ENCODE peak calls at places on chromosomes 2 and 18, in eight cellular contexts. One of them, this sample, is unnamed.

GRCh38 chr2:56133931-56134629 is 49.7 kb upstream of the CCDC85A start:
- DNase-seq in NB4: no peak
- DNase-seq in brain microvascular endothelial cell: no peak
- DNase-seq in cardiac fibroblast: no peak
- DNase-seq in BJ: no peak
- DNase-seq in body of pancreas: no peak
- DNase-seq in esophagus muscularis mucosa: no peak
- DNase-seq in WTC11: no peak
- DNase-seq in this sample: no peak

GRCh38 chr2:238950551-238950950 is 102.7 kb downstream of the TWIST2 start:
- DNase-seq in NB4: no peak
- DNase-seq in brain microvascular endothelial cell: no peak
- DNase-seq in cardiac fibroblast: no peak
- DNase-seq in BJ: no peak
- DNase-seq in body of pancreas: no peak
- DNase-seq in esophagus muscularis mucosa: peak
- DNase-seq in WTC11: no peak
- DNase-seq in this sample: no peak

GRCh38 chr2:62149708-62150107 is 46.2 kb upstream of the B3GNT2 start:
- DNase-seq in NB4: peak
- DNase-seq in brain microvascular endothelial cell: peak
- DNase-seq in cardiac fibroblast: peak
- DNase-seq in BJ: peak
- DNase-seq in body of pancreas: no peak
- DNase-seq in esophagus muscularis mucosa: no peak
- DNase-seq in WTC11: no peak
- DNase-seq in this sample: no peak

GRCh38 chr2:26018184-26018716 is 15.6 kb upstream of the RAB10 start:
- DNase-seq in NB4: peak
- DNase-seq in brain microvascular endothelial cell: peak
- DNase-seq in cardiac fibroblast: peak
- DNase-seq in BJ: peak
- DNase-seq in body of pancreas: peak
- DNase-seq in esophagus muscularis mucosa: no peak
- DNase-seq in WTC11: peak
- DNase-seq in this sample: no peak

GRCh38 chr2:197079832-197080555 is 153.5 kb upstream of the PGAP1 start:
- DNase-seq in NB4: no peak
- DNase-seq in brain microvascular endothelial cell: no peak
- DNase-seq in cardiac fibroblast: no peak
- DNase-seq in BJ: no peak
- DNase-seq in body of pancreas: no peak
- DNase-seq in esophagus muscularis mucosa: no peak
- DNase-seq in WTC11: no peak
- DNase-seq in this sample: no peak

GRCh38 chr2:167832840-167833239 is 414.6 kb downstream of the STK39 start:
- DNase-seq in NB4: no peak
- DNase-seq in brain microvascular endothelial cell: no peak
- DNase-seq in cardiac fibroblast: no peak
- DNase-seq in BJ: no peak
- DNase-seq in body of pancreas: no peak
- DNase-seq in esophagus muscularis mucosa: no peak
- DNase-seq in WTC11: no peak
- DNase-seq in this sample: no peak

GRCh38 chr18:6431659-6432318 is 17.1 kb upstream of the L3MBTL4 start:
- DNase-seq in NB4: no peak
- DNase-seq in brain microvascular endothelial cell: no peak
- DNase-seq in cardiac fibroblast: no peak
- DNase-seq in BJ: no peak
- DNase-seq in body of pancreas: no peak
- DNase-seq in esophagus muscularis mucosa: peak
- DNase-seq in WTC11: no peak
- DNase-seq in this sample: no peak

GRCh38 chr2:218694405-218695145 is 16.1 kb upstream of the TTLL4 start:
- DNase-seq in NB4: no peak
- DNase-seq in brain microvascular endothelial cell: peak
- DNase-seq in cardiac fibroblast: no peak
- DNase-seq in BJ: no peak
- DNase-seq in body of pancreas: no peak
- DNase-seq in esophagus muscularis mucosa: no peak
- DNase-seq in WTC11: no peak
- DNase-seq in this sample: no peak

GRCh38 chr2:108612514-108613183 is 78.4 kb downstream of the LIMS1 start:
- DNase-seq in NB4: no peak
- DNase-seq in brain microvascular endothelial cell: no peak
- DNase-seq in cardiac fibroblast: no peak
- DNase-seq in BJ: no peak
- DNase-seq in body of pancreas: no peak
- DNase-seq in esophagus muscularis mucosa: no peak
- DNase-seq in WTC11: no peak
- DNase-seq in this sample: peak

GRCh38 chr2:147756103-147756502 is 88.7 kb upstream of the ACVR2A start:
- DNase-seq in NB4: no peak
- DNase-seq in brain microvascular endothelial cell: no peak
- DNase-seq in cardiac fibroblast: no peak
- DNase-seq in BJ: no peak
- DNase-seq in body of pancreas: no peak
- DNase-seq in esophagus muscularis mucosa: no peak
- DNase-seq in WTC11: peak
- DNase-seq in this sample: no peak

GRCh38 chr2:45289997-45290673 is 280.9 kb upstream of the SIX2 start:
- DNase-seq in NB4: no peak
- DNase-seq in brain microvascular endothelial cell: no peak
- DNase-seq in cardiac fibroblast: no peak
- DNase-seq in BJ: no peak
- DNase-seq in body of pancreas: no peak
- DNase-seq in esophagus muscularis mucosa: no peak
- DNase-seq in WTC11: no peak
- DNase-seq in this sample: peak

GRCh38 chr2:108423502-108424251 is 25.3 kb upstream of the GCC2 start:
- DNase-seq in NB4: no peak
- DNase-seq in brain microvascular endothelial cell: no peak
- DNase-seq in cardiac fibroblast: no peak
- DNase-seq in BJ: no peak
- DNase-seq in body of pancreas: no peak
- DNase-seq in esophagus muscularis mucosa: no peak
- DNase-seq in WTC11: no peak
- DNase-seq in this sample: no peak

GRCh38 chr2:1628893-1629292 is 115.4 kb downstream of the PXDN start:
- DNase-seq in NB4: no peak
- DNase-seq in brain microvascular endothelial cell: peak
- DNase-seq in cardiac fibroblast: peak
- DNase-seq in BJ: no peak
- DNase-seq in body of pancreas: peak
- DNase-seq in esophagus muscularis mucosa: no peak
- DNase-seq in WTC11: no peak
- DNase-seq in this sample: no peak

GRCh38 chr18:76908277-76908676 is 85.9 kb downstream of the ZNF236 start:
- DNase-seq in NB4: no peak
- DNase-seq in brain microvascular endothelial cell: no peak
- DNase-seq in cardiac fibroblast: no peak
- DNase-seq in BJ: no peak
- DNase-seq in body of pancreas: no peak
- DNase-seq in esophagus muscularis mucosa: no peak
- DNase-seq in WTC11: no peak
- DNase-seq in this sample: no peak

GRCh38 chr2:232683368-232683767 is 13.8 kb upstream of the GIGYF2 start:
- DNase-seq in NB4: no peak
- DNase-seq in brain microvascular endothelial cell: no peak
- DNase-seq in cardiac fibroblast: no peak
- DNase-seq in BJ: no peak
- DNase-seq in body of pancreas: no peak
- DNase-seq in esophagus muscularis mucosa: no peak
- DNase-seq in WTC11: no peak
- DNase-seq in this sample: no peak

GRCh38 chr18:55199291-55199963 is 240.2 kb upstream of the CCDC68 start:
- DNase-seq in NB4: no peak
- DNase-seq in brain microvascular endothelial cell: no peak
- DNase-seq in cardiac fibroblast: peak
- DNase-seq in BJ: no peak
- DNase-seq in body of pancreas: no peak
- DNase-seq in esophagus muscularis mucosa: peak
- DNase-seq in WTC11: no peak
- DNase-seq in this sample: no peak

GRCh38 chr2:61793389-61793836 is 60.4 kb downstream of the FAM161A start:
- DNase-seq in NB4: peak
- DNase-seq in brain microvascular endothelial cell: peak
- DNase-seq in cardiac fibroblast: peak
- DNase-seq in BJ: peak
- DNase-seq in body of pancreas: peak
- DNase-seq in esophagus muscularis mucosa: no peak
- DNase-seq in WTC11: peak
- DNase-seq in this sample: peak

GRCh38 chr2:66456183-66457041 is 21.5 kb downstream of the MEIS1 start:
- DNase-seq in NB4: no peak
- DNase-seq in brain microvascular endothelial cell: no peak
- DNase-seq in cardiac fibroblast: peak
- DNase-seq in BJ: peak
- DNase-seq in body of pancreas: no peak
- DNase-seq in esophagus muscularis mucosa: no peak
- DNase-seq in WTC11: no peak
- DNase-seq in this sample: no peak

GRCh38 chr2:27869763-27870162 is 20.4 kb downstream of the RBKS start:
- DNase-seq in NB4: no peak
- DNase-seq in brain microvascular endothelial cell: no peak
- DNase-seq in cardiac fibroblast: no peak
- DNase-seq in BJ: no peak
- DNase-seq in body of pancreas: peak
- DNase-seq in esophagus muscularis mucosa: no peak
- DNase-seq in WTC11: no peak
- DNase-seq in this sample: no peak

GRCh38 chr2:232854082-232854481 is 16.0 kb upstream of the SNORC start:
- DNase-seq in NB4: no peak
- DNase-seq in brain microvascular endothelial cell: peak
- DNase-seq in cardiac fibroblast: peak
- DNase-seq in BJ: peak
- DNase-seq in body of pancreas: peak
- DNase-seq in esophagus muscularis mucosa: no peak
- DNase-seq in WTC11: no peak
- DNase-seq in this sample: no peak

GRCh38 chr2:26076001-26076587 is 42.2 kb downstream of the RAB10 start:
- DNase-seq in NB4: no peak
- DNase-seq in brain microvascular endothelial cell: no peak
- DNase-seq in cardiac fibroblast: no peak
- DNase-seq in BJ: no peak
- DNase-seq in body of pancreas: no peak
- DNase-seq in esophagus muscularis mucosa: no peak
- DNase-seq in WTC11: no peak
- DNase-seq in this sample: no peak

GRCh38 chr18:13623348-13623747 is 103.0 kb downstream of the FAM210A start:
- DNase-seq in NB4: no peak
- DNase-seq in brain microvascular endothelial cell: no peak
- DNase-seq in cardiac fibroblast: no peak
- DNase-seq in BJ: no peak
- DNase-seq in body of pancreas: peak
- DNase-seq in esophagus muscularis mucosa: no peak
- DNase-seq in WTC11: no peak
- DNase-seq in this sample: no peak

GRCh38 chr2:172080641-172081230 is 4.6 kb upstream of the DLX1 start:
- DNase-seq in NB4: no peak
- DNase-seq in brain microvascular endothelial cell: no peak
- DNase-seq in cardiac fibroblast: no peak
- DNase-seq in BJ: no peak
- DNase-seq in body of pancreas: no peak
- DNase-seq in esophagus muscularis mucosa: no peak
- DNase-seq in WTC11: peak
- DNase-seq in this sample: no peak

GRCh38 chr2:148528356-148529064 is 116.0 kb upstream of the EPC2 start:
- DNase-seq in NB4: no peak
- DNase-seq in brain microvascular endothelial cell: no peak
- DNase-seq in cardiac fibroblast: no peak
- DNase-seq in BJ: no peak
- DNase-seq in body of pancreas: no peak
- DNase-seq in esophagus muscularis mucosa: peak
- DNase-seq in WTC11: no peak
- DNase-seq in this sample: no peak

GRCh38 chr2:225017098-225017685 is 25.1 kb downstream of the DOCK10 start:
- DNase-seq in NB4: no peak
- DNase-seq in brain microvascular endothelial cell: no peak
- DNase-seq in cardiac fibroblast: no peak
- DNase-seq in BJ: no peak
- DNase-seq in body of pancreas: no peak
- DNase-seq in esophagus muscularis mucosa: no peak
- DNase-seq in WTC11: no peak
- DNase-seq in this sample: no peak
- TF ChIP-seq CTCF in NB4: no peak
- TF ChIP-seq CTCF in brain microvascular endothelial cell: no peak
- TF ChIP-seq CTCF in cardiac fibroblast: no peak
- TF ChIP-seq CTCF in BJ: no peak
- TF ChIP-seq CTCF in body of pancreas: no peak
- TF ChIP-seq CTCF in esophagus muscularis mucosa: no peak
- TF ChIP-seq CTCF in WTC11: no peak
- TF ChIP-seq CTCF in this sample: no peak

GRCh38 chr2:115880558-115880957 is 1438.1 kb downstream of the DPP10 start:
- DNase-seq in NB4: peak
- DNase-seq in brain microvascular endothelial cell: no peak
- DNase-seq in cardiac fibroblast: no peak
- DNase-seq in BJ: no peak
- DNase-seq in body of pancreas: no peak
- DNase-seq in esophagus muscularis mucosa: no peak
- DNase-seq in WTC11: no peak
- DNase-seq in this sample: no peak
- TF ChIP-seq CTCF in NB4: peak
- TF ChIP-seq CTCF in brain microvascular endothelial cell: no peak
- TF ChIP-seq CTCF in cardiac fibroblast: no peak
- TF ChIP-seq CTCF in BJ: no peak
- TF ChIP-seq CTCF in body of pancreas: no peak
- TF ChIP-seq CTCF in esophagus muscularis mucosa: no peak
- TF ChIP-seq CTCF in WTC11: peak
- TF ChIP-seq CTCF in this sample: no peak

GRCh38 chr2:99066602-99067001 is 74.9 kb upstream of the C2orf15 start:
- DNase-seq in NB4: peak
- DNase-seq in brain microvascular endothelial cell: peak
- DNase-seq in cardiac fibroblast: peak
- DNase-seq in BJ: no peak
- DNase-seq in body of pancreas: peak
- DNase-seq in esophagus muscularis mucosa: no peak
- DNase-seq in WTC11: no peak
- DNase-seq in this sample: peak
- TF ChIP-seq CTCF in NB4: peak
- TF ChIP-seq CTCF in brain microvascular endothelial cell: peak
- TF ChIP-seq CTCF in cardiac fibroblast: peak
- TF ChIP-seq CTCF in BJ: peak
- TF ChIP-seq CTCF in body of pancreas: peak
- TF ChIP-seq CTCF in esophagus muscularis mucosa: peak
- TF ChIP-seq CTCF in WTC11: no peak
- TF ChIP-seq CTCF in this sample: peak

DNA sequence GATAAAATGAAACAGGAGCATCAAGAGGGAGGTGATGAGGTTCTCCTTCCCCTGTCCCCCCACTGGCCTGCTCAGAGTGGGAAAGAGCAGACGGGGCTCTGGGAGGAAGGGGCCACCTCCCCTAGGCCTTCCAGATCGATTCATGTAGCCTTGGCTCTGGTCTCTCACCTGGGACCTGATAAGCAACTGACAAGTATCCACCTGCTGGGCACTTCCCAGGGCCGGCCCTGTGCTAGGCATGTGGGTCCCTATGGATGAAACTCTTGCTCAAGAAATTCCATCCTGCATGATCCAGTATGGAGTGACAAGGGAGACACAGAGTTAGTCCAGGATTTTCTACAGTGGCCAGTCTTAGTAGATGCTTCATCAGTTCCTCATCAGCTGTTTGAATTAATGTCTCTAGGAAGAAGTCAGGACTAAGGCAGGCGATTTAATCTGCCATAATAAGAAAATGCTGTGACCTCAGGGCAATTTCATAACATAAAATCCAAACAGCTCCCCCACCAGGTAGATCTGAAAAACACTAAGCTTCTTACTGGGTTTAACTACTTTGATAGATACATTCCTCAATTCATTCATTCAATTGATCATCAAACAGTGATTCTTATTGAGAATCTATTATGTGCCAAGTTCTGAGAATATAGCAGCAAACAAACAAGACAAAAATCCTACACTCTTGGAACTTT is 44.7 kb upstream of the ZFP36L2 start:
- DNase-seq in NB4: peak
- DNase-seq in brain microvascular endothelial cell: no peak
- DNase-seq in cardiac fibroblast: no peak
- DNase-seq in BJ: no peak
- DNase-seq in body of pancreas: no peak
- DNase-seq in esophagus muscularis mucosa: no peak
- DNase-seq in WTC11: no peak
- DNase-seq in this sample: no peak
- TF ChIP-seq CTCF in NB4: no peak
- TF ChIP-seq CTCF in brain microvascular endothelial cell: no peak
- TF ChIP-seq CTCF in cardiac fibroblast: no peak
- TF ChIP-seq CTCF in BJ: no peak
- TF ChIP-seq CTCF in body of pancreas: no peak
- TF ChIP-seq CTCF in esophagus muscularis mucosa: no peak
- TF ChIP-seq CTCF in WTC11: no peak
- TF ChIP-seq CTCF in this sample: no peak